ENCODE peak calls at places on chromosomes 5 and 9, in four cellular contexts. Y, R, H and F are unnamed samples.
A peak's percentile ranks its signal among the peaks of the same experiment; 100 is the strongest.

GRCh38 chr5:90337449-90338052 is 72.0 kb downstream of the CETN3 start:
- DNase-seq in Y (no peak), R (no peak), H (no peak), F (no peak)

GRCh38 chr5:81239613-81240012 is 6.5 kb downstream of the CKMT2 start:
- DNase-seq in H (no peak), R (no peak), Y (no peak), F (no peak)

GRCh38 chr5:7868427-7868772 is 431 bp downstream of the FASTKD3 start:
- DNase-seq in R (no peak), Y (no peak), H (no peak), F (no peak)

GRCh38 chr5:14305045-14305444 is 161.9 kb downstream of the TRIO start:
- DNase-seq in H (peak; percentile 33), Y (peak; percentile 94), R (peak; percentile 48), F (peak; percentile 63)

GRCh38 chr9:84701801-84702200 is 32.3 kb downstream of the NTRK2 start:
- DNase-seq in Y (no peak), R (no peak), H (no peak), F (no peak)

GRCh38 chr9:69326261-69326660 is 1.2 kb downstream of the ENTREP1 start:
- DNase-seq in H (no peak), R (no peak), Y (no peak), F (no peak)

GRCh38 chr9:128027166-128027539 is 40.0 kb downstream of the NAIF1 start:
- DNase-seq in R (no peak), H (peak; percentile 32), Y (no peak), F (no peak)

GRCh38 chr9:82511626-82512025 is 523.1 kb downstream of the SPATA31D1 start:
- DNase-seq in H (no peak), R (no peak), Y (no peak), F (no peak)

GRCh38 chr9:124897570-124898460 is 35.9 kb downstream of the ARPC5L start:
- DNase-seq in Y (peak; percentile 52), R (no peak), H (no peak), F (no peak)

GRCh38 chr5:54551906-54552305 is 34.3 kb downstream of the SNX18 start:
- DNase-seq in R (no peak), H (no peak), Y (no peak), F (no peak)

GRCh38 chr9:135260776-135261175 is 173.3 kb downstream of the OLFM1 start:
- DNase-seq in R (no peak), H (no peak), Y (no peak), F (no peak)

GRCh38 chr5:64864171-64864570 is 95.4 kb downstream of the CWC27 start:
- DNase-seq in R (no peak), H (no peak), Y (no peak), F (no peak)

GRCh38 chr9:5869315-5870019 is 21.2 kb upstream of the MLANA start:
- DNase-seq in R (no peak), Y (no peak), H (no peak), F (no peak)

GRCh38 chr5:55991768-55992486 is 2.8 kb downstream of the IL6ST start:
- DNase-seq in R (no peak), H (peak; percentile 54), Y (no peak), F (no peak)

GRCh38 chr9:137314561-137315560 is 12.8 kb upstream of the NRARP start:
- DNase-seq in Y (no peak), R (peak; percentile 21), H (no peak), F (no peak)

GRCh38 chr5:143968071-143968878 is 156.3 kb downstream of the HMHB1 start:
- DNase-seq in Y (peak; percentile 78), R (no peak), H (peak; percentile 54), F (peak; percentile 21)

GRCh38 chr5:108615216-108615615 is 132.5 kb upstream of the FER start:
- DNase-seq in H (no peak), Y (peak; percentile 79), R (no peak), F (peak; percentile 55)

DNA sequence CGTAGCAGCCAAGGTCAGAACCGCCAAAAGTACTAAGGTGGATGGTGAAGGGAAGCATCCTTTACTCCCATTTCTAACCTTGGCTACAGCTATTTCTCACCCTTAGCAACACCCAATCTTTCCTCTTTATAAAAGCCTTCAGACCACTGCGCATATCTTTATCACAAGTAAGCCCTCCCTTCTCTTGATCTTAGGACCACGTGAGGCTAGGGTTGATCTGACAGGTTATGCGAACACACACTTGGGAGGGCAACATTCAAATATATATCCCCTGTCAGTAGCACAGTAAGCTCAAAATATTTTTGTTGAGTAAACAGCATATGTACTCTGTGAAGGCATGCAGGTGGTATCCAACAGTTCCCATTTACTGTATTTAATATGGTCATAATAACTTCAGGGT is 1.5 kb downstream of the ARSB start:
- DNase-seq in Y (no peak), H (no peak), R (no peak), F (no peak)
- H3K27ac ChIP-seq in Y (peak overlapping the region; percentile 79), H (peak overlapping the region; percentile 88), R (peak overlapping the region; percentile 98), F (no peak overlapping the region)

GRCh38 chr9:130189840-130190239 is 17.6 kb downstream of the NCS1 start:
- DNase-seq in Y (peak; percentile 86), H (no peak), R (no peak), F (peak; percentile 76)

GRCh38 chr9:130191068-130191748 is 19.0 kb downstream of the NCS1 start:
- DNase-seq in R (no peak), H (no peak), Y (no peak), F (no peak)

GRCh38 chr9:130187523-130187846 is 15.3 kb downstream of the NCS1 start:
- DNase-seq in H (no peak), Y (no peak), R (no peak), F (no peak)

GRCh38 chr9:130186839-130187522 is 14.8 kb downstream of the NCS1 start:
- DNase-seq in Y (peak; percentile 55), R (peak; percentile 84), H (no peak), F (no peak)

DNA sequence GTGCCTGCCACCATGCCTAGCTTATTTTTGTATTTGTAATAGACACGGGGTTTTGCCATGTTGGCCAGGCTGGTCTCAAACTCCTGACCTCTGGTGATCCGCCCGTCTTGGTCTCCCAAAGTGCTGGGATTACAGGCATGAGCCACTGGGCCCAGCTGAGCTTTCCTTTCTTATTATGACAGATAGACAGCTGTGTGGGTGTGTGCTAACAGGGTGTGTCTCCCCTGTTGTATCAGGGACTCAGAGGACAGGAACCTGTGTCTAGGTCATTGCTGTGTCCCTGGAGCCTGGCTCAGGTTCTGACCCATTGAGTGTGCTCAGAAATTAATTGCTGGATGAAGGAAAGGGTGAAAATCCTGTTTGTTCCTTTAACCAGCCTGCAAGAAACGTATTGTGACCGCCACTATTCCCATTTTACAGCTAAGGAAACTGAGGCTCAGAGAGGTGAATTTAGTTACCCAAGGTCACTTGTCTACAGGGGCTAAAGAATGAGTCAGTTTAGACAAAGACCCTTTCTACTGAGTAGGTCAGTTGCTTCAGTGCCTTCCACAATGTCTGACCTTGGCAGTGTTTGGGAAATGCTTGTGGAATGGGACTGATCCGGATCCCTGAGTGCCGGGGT is 16.8 kb downstream of the NCS1 start:
- DNase-seq in Y (no peak), H (no peak), R (no peak), F (no peak)
- TF ChIP-seq CTCF in Y (no peak), H (no peak), R (no peak), F (no peak)

GRCh38 chr5:4156153-4156552 is 560.5 kb downstream of the IRX1 start:
- DNase-seq in H (no peak), R (no peak), Y (no peak), F (no peak)
- H3K9me3 ChIP-seq in H (peaks cover 3% of the 10 kb centered on the region), R (no peaks in the 10 kb centered on the region), Y (peaks cover 13% of the 10 kb centered on the region), F (peaks cover 23% of the 10 kb centered on the region)

GRCh38 chr9:16180546-16180945 is 627.7 kb downstream of the CCDC171 start:
- DNase-seq in R (no peak), H (no peak), Y (peak; percentile 51), F (no peak)
- H3K27ac ChIP-seq in R (no peak overlapping the region), H (no peak overlapping the region), Y (no peak overlapping the region), F (no peak overlapping the region)

DNA sequence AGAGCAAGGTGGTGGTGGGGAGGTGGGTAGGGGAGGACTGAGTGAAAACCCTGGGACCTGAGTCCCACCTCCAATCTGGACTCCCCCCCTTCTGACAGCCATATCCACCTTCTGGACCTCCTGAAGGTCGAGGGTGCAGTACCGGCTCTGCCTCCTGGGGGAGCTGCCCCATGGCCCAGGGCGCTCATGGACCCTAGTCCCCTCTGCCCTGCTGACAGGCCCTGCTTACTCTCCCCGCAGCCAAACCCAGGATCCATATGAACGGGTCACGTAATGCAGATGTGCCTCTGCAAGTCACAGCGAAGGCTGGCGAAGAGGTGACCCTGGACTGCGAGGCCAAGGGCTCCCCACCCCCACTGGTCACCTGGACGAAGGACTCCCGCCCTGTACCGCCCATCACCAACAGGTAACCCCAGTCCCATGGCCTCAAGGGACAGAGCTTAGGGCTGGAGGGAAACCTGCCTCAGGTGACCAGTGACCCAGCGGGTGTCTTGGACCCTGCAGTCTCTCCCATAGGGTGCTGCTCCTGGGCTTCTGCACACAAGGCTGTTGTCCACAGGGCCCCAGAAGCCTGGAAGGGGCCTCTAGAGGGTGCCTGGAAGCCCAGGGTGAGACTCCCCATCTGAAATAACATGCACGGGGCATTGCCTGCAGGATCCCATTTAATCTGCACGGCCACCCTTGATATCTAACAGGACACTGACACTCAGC is 61.7 kb downstream of the HMCN2 start:
- DNase-seq in R (no peak), Y (no peak), H (no peak), F (no peak)
- TF ChIP-seq CTCF in R (no peak), Y (peak; percentile 19), H (peak; percentile 6), F (peak; percentile 39)

GRCh38 chr5:152987156-152987555 is 503.3 kb upstream of the GRIA1 start:
- DNase-seq in R (no peak), Y (no peak), H (no peak), F (no peak)
- H3K9me3 ChIP-seq in R (no peaks in the 10 kb centered on the region), Y (peaks cover 4% of the 10 kb centered on the region), H (peaks cover 2% of the 10 kb centered on the region), F (peaks cover 4% of the 10 kb centered on the region)